ENCODE peak calls at places on chromosomes 4 and X, in ten cellular contexts. P, W, R, S, B, H, Z, N, Y and L are unnamed samples.
A peak's percentile ranks its signal among the peaks of the same experiment; 100 is the strongest.

GRCh38 chr4:184932343-184932742 is 85.9 kb upstream of the HELT start:
- DNase-seq in W (no peak), Z (no peak), H (no peak), R (no peak), Y (no peak), P (no peak), B (peak; percentile 40), N (no peak), S (no peak), L (no peak)

GRCh38 chrX:12709047-12709446 is 82.2 kb upstream of the PRPS2 start:
- DNase-seq in B (no peak), Z (no peak), H (peak; percentile 10), S (no peak), R (no peak), P (no peak), W (no peak), Y (peak; percentile 25), N (no peak), L (no peak)

GRCh38 chrX:73855546-73855945 is 292.5 kb downstream of the CHIC1 start:
- DNase-seq in N (peak; percentile 67), Z (peak; percentile 69), H (peak; percentile 72), S (peak; percentile 51), Y (peak; percentile 43), B (peak; percentile 60), R (peak; percentile 73), W (peak; percentile 60), P (peak; percentile 28), L (peak; percentile 34)

GRCh38 chr4:128709268-128709667 is 100.2 kb upstream of the JADE1 start:
- DNase-seq in R (no peak), Y (no peak), H (no peak), W (peak; percentile 45), N (no peak), P (no peak), B (no peak), Z (no peak), S (no peak), L (no peak)

GRCh38 chr4:155072417-155072816 is 136.0 kb upstream of the NPY2R start:
- DNase-seq in S (no peak), H (no peak), Z (no peak), P (no peak), Y (no peak), B (no peak), N (no peak), W (no peak), R (no peak), L (no peak)

GRCh38 chr4:4524364-4524763 is 17.5 kb downstream of the STX18 start:
- DNase-seq in B (no peak), Y (no peak), Z (no peak), P (no peak), W (peak; percentile 82), N (peak; percentile 77), S (no peak), R (no peak), H (peak; percentile 63), L (no peak)

GRCh38 chr4:186727149-186727976 is 3.7 kb upstream of the FAT1 start:
- DNase-seq in S (peak; percentile 12), R (no peak), N (peak; percentile 59), B (no peak), P (no peak), Y (no peak), W (no peak), Z (no peak), H (no peak), L (no peak)

GRCh38 chr4:113756005-113756410 is 5.5 kb downstream of the CAMK2D start:
- DNase-seq in W (peak; percentile 31), B (no peak), P (no peak), Z (no peak), R (no peak), S (peak; percentile 69), H (peak; percentile 72), N (peak; percentile 11), Y (no peak), L (no peak)

GRCh38 chrX:9845574-9845948 is 59.3 kb downstream of the SHROOM2 start:
- DNase-seq in Y (no peak), P (no peak), Z (no peak), B (no peak), N (no peak), R (no peak), H (peak; percentile 88), W (no peak), S (peak; percentile 29), L (no peak)

GRCh38 chrX:150643271-150643670 is 49.9 kb upstream of the MTMR1 start:
- DNase-seq in W (no peak), R (no peak), S (peak; percentile 2), Z (no peak), P (no peak), N (no peak), H (peak; percentile 47), Y (no peak), B (no peak), L (no peak)

GRCh38 chrX:68828740-68829593 is at the start of gene EFNB1:
- DNase-seq in H (peak; percentile 97), W (peak; percentile 92), Z (peak; percentile 94), S (peak; percentile 96), P (peak; percentile 88), N (peak; percentile 92), Y (peak; percentile 93), R (peak; percentile 92), B (peak; percentile 91), L (peak; percentile 93)

GRCh38 chrX:17590892-17591740 is 146.2 kb upstream of the SCML1 start:
- DNase-seq in B (peak; percentile 42), P (peak; percentile 49), N (peak; percentile 68), Z (peak; percentile 58), Y (peak; percentile 55), S (peak; percentile 82), H (peak; percentile 89), R (peak; percentile 65), W (peak; percentile 11), L (peak; percentile 54)
- TF ChIP-seq CTCF in B (peak; percentile 81), P (peak; percentile 65), N (peak; percentile 62), Z (peak; percentile 42), Y (peak; percentile 33), S (peak; percentile 79), H (peak; percentile 85), R (peak; percentile 58), W (peak; percentile 69), L (peak; percentile 75)

DNA sequence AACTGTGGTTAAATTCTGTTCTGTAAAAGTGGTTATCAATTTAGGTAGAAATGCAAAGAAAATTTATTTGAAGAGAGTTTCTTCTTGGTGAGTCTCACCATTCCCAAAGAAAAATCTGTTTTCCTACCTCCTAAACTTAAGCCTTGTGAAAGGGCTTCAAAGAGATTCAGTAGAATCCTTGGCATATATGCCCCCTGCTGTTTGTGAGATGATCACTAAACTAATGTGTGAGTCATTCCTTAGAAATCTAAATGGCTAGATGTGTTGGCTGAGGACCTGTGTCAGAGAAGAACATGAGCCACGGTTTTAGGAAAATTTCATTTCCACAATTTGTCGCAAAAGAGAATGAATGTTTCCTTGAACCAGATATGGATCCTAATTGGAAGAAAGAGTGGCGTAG is 260.9 kb downstream of the SLC7A11 start:
- DNase-seq in W (no peak), R (no peak), Z (no peak), N (no peak), S (peak; percentile 35), B (no peak), P (peak; percentile 31), H (peak; percentile 71), Y (no peak), L (no peak)
- H3K4me3 ChIP-seq in W (no peak overlapping the region), R (no peak overlapping the region), Z (no peak overlapping the region), N (no peak overlapping the region), S (no peak overlapping the region), B (no peak overlapping the region), P (no peak overlapping the region), H (no peak overlapping the region), Y (no peak overlapping the region), L (no peak overlapping the region)

GRCh38 chr4:42995343-42995944 is 102.9 kb downstream of the GRXCR1 start:
- DNase-seq in Y (no peak), S (peak; percentile 15), N (peak; percentile 70), W (peak; percentile 27), B (peak; percentile 14), Z (no peak), P (no peak), R (no peak), H (peak; percentile 38), L (no peak)
- TF ChIP-seq CTCF in Y (no peak), S (peak; percentile 66), N (peak; percentile 90), W (peak; percentile 95), B (peak; percentile 69), Z (peak; percentile 39), P (peak; percentile 54), R (no peak), H (peak; percentile 60), L (peak; percentile 16)

GRCh38 chr4:169398294-169398693 is 127.5 kb upstream of the SH3RF1 start:
- DNase-seq in Z (no peak), B (no peak), N (no peak), S (peak; percentile 92), R (no peak), W (no peak), Y (no peak), P (no peak), H (peak; percentile 62), L (no peak)

GRCh38 chr4:169400832-169401231 is 130.1 kb upstream of the SH3RF1 start:
- DNase-seq in R (no peak), S (no peak), W (no peak), Y (no peak), B (no peak), H (no peak), N (no peak), P (no peak), Z (no peak), L (no peak)

GRCh38 chr4:169399976-169400767 is 129.4 kb upstream of the SH3RF1 start:
- DNase-seq in H (no peak), S (no peak), Y (no peak), W (no peak), Z (no peak), R (no peak), P (no peak), B (no peak), N (no peak), L (no peak)

DNA sequence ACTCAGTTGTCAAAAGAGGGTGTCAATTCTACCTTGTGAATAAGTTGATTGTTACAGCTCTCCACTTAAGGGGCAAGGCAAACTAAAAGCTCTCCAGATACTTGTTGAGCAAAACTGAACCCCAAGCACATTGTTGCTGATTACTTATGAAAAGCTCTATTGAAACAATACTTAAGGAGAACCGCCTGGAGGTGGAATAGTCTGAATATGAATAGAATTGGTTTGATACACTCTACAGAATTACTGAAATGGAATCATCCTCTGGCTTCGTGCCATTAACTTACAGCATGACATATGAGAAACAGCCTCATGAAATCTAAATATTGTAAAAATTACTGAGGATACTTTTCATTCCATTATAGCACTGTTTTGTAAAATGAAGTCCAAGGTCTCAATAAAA is 127.0 kb upstream of the SH3RF1 start:
- DNase-seq in P (no peak), Z (no peak), S (peak; percentile 75), Y (no peak), H (peak; percentile 74), B (no peak), W (no peak), R (no peak), N (no peak), L (no peak)
- H3K4me3 ChIP-seq in P (no peak overlapping the region), Z (no peak overlapping the region), S (no peak overlapping the region), Y (no peak overlapping the region), H (no peak overlapping the region), B (no peak overlapping the region), W (no peak overlapping the region), R (no peak overlapping the region), N (no peak overlapping the region), L (no peak overlapping the region)

GRCh38 chr4:87392183-87392582 is 1.2 kb upstream of the HSD17B11 start:
- DNase-seq in S (no peak), R (no peak), B (no peak), Y (no peak), W (no peak), P (no peak), H (no peak), N (no peak), Z (no peak), L (no peak)
- TF ChIP-seq CTCF in S (no peak), R (no peak), B (no peak), Y (no peak), W (no peak), P (no peak), H (no peak), N (no peak), Z (no peak), L (no peak)